ENCODE peak calls at places on chromosomes 5 and 9, in four cellular contexts. E is breast epithelium, F is bronchial epithelial cell, B is renal cortical epithelial cell. D is an unnamed sample.

GRCh38 chr9:129989740-129990139 is 53.2 kb downstream of the FNBP1 start:
- DNase-seq in E (no peak), F (no peak), B (peak; percentile 53), D (no peak)

GRCh38 chr9:3908731-3909130 is 382.9 kb upstream of the RFX3 start:
- DNase-seq in E (peak; percentile 20), F (no peak), B (no peak), D (no peak)

GRCh38 chr5:50921366-50922133 is 255.1 kb downstream of the PARP8 start:
- DNase-seq in E (no peak), F (no peak), B (no peak), D (no peak)

GRCh38 chr9:16100596-16101091 is 547.8 kb downstream of the CCDC171 start:
- DNase-seq in E (peak; percentile 24), F (no peak), B (peak; percentile 22), D (no peak)

GRCh38 chr5:32426440-32427151 is 17.9 kb downstream of the ZFR start:
- DNase-seq in E (no peak), F (no peak), B (no peak), D (no peak)

GRCh38 chr5:125485003-125485641 is 738.7 kb upstream of the ZNF608 start:
- DNase-seq in E (peak; percentile 61), F (peak; percentile 97), B (peak; percentile 100), D (peak; percentile 64)

GRCh38 chr9:22097712-22098111 is 88.6 kb upstream of the CDKN2B start:
- DNase-seq in E (no peak), F (peak; percentile 84), B (peak; percentile 95), D (no peak)

GRCh38 chr9:7358876-7359275 is 440.7 kb downstream of the DMAC1 start:
- DNase-seq in E (no peak), F (no peak), B (no peak), D (no peak)

GRCh38 chr9:114307323-114308250 is 15.3 kb upstream of the ORM1 start:
- DNase-seq in E (no peak), F (no peak), B (no peak), D (no peak)

GRCh38 chr5:15797116-15797515 is 297.1 kb downstream of the FBXL7 start:
- DNase-seq in E (no peak), F (peak; percentile 13), B (no peak), D (no peak)

GRCh38 chr9:130681769-130682489 is 11.7 kb upstream of the EXOSC2 start:
- DNase-seq in E (no peak), F (no peak), B (no peak), D (no peak)

GRCh38 chr9:68522954-68523353 is 17.7 kb downstream of the TMEM252 start:
- DNase-seq in E (no peak), F (no peak), B (no peak), D (no peak)

GRCh38 chr5:139276426-139276825 is 17.1 kb upstream of the MATR3 start:
- DNase-seq in E (no peak), F (peak; percentile 81), B (peak; percentile 31), D (no peak)

GRCh38 chr5:66643383-66643782 is 47.2 kb downstream of the MAST4 start:
- DNase-seq in E (no peak), F (no peak), B (no peak), D (no peak)

GRCh38 chr5:35194636-35195471 is 35.4 kb downstream of the PRLR start:
- DNase-seq in E (no peak), F (no peak), B (no peak), D (no peak)

GRCh38 chr5:54415147-54415546 is 40.4 kb upstream of the HSPB3 start:
- DNase-seq in E (no peak), F (peak; percentile 17), B (no peak), D (no peak)

GRCh38 chr9:108053555-108054061 is 564.0 kb upstream of the KLF4 start:
- DNase-seq in E (peak; percentile 59), F (peak; percentile 62), B (peak; percentile 86), D (no peak)

GRCh38 chr5:19928556-19929421 is 59.2 kb downstream of the CDH18 start:
- DNase-seq in E (no peak), F (peak; percentile 97), B (peak; percentile 92), D (peak; percentile 2)

GRCh38 chr5:101675510-101675909 is 620.6 kb downstream of the SLCO4C1 start:
- DNase-seq in E (no peak), F (no peak), B (no peak), D (peak; percentile 73)

GRCh38 chr5:127970854-127971425 is 112.6 kb upstream of the SLC12A2 start:
- DNase-seq in E (no peak), F (no peak), B (no peak), D (no peak)

GRCh38 chr9:84397822-84398221 is 57.3 kb upstream of the SLC28A3 start:
- DNase-seq in E (no peak), F (peak; percentile 62), B (peak; percentile 44), D (no peak)

GRCh38 chr5:37786416-37786815 is 53.4 kb downstream of the GDNF start:
- DNase-seq in E (no peak), F (no peak), B (no peak), D (no peak)

GRCh38 chr9:73162987-73163763 is 11.5 kb downstream of the ANXA1 start:
- DNase-seq in E (no peak), F (peak; percentile 29), B (no peak), D (no peak)

GRCh38 chr9:35075358-35075757 is 2.9 kb upstream of the VCP start:
- DNase-seq in E (no peak), F (no peak), B (no peak), D (no peak)

GRCh38 chr9:93298498-93299417 is 114.8 kb downstream of the WNK2 start:
- DNase-seq in E (no peak), F (no peak), B (no peak), D (no peak)

GRCh38 chr9:117763314-117763713 is 59.1 kb downstream of the TLR4 start:
- DNase-seq in E (no peak), F (peak; percentile 39), B (peak; percentile 59), D (no peak)

GRCh38 chr5:22631683-22632082 is 221.5 kb downstream of the CDH12 start:
- DNase-seq in E (no peak), F (no peak), B (no peak), D (no peak)

GRCh38 chr9:75088646-75089368 is 493 bp downstream of the OSTF1 start:
- DNase-seq in E (peak; percentile 36), F (peak; percentile 48), B (peak; percentile 42), D (peak; percentile 64)